ENCODE peak calls at places on chromosomes 4 and X, in eight cellular contexts. B, I, X, Z, Y, F, E and T are unnamed samples. For H3K9me3, the result is how much of the 10 kb centered on the place peaks cover.

GRCh38 chr4:163540977-163541376 is 46.5 kb downstream of the TMA16 start:
- DNase-seq in B (no peak), Z (peak), X (no peak), F (peak), E (no peak), Y (no peak), I (no peak), T (no peak)

GRCh38 chr4:56630876-56631666 is 50.0 kb downstream of the HOPX start:
- DNase-seq in F (no peak), X (no peak), E (no peak), I (no peak), Z (no peak), Y (no peak), B (no peak), T (no peak)

GRCh38 chr4:2961411-2962098 is 1.7 kb downstream of the NOP14 start:
- DNase-seq in X (no peak), Z (no peak), F (no peak), E (no peak), B (no peak), Y (no peak), I (no peak), T (no peak)

GRCh38 chrX:47482512-47483309 is at the start of gene ZNF41:
- DNase-seq in Y (peak), B (peak), F (peak), E (peak), Z (peak), I (peak), X (peak), T (peak)

GRCh38 chr4:125676156-125676555 is 361.4 kb downstream of the FAT4 start:
- DNase-seq in Z (no peak), Y (no peak), X (no peak), I (no peak), E (no peak), B (no peak), F (no peak), T (no peak)

GRCh38 chrX:154968353-154968752 is 54.2 kb downstream of the F8 start:
- DNase-seq in Z (no peak), E (no peak), Y (no peak), F (no peak), X (no peak), I (no peak), B (no peak), T (no peak)

GRCh38 chr4:85393201-85393600 is 81.7 kb upstream of the ARHGAP24 start:
- DNase-seq in X (no peak), F (no peak), Z (no peak), I (no peak), E (no peak), Y (no peak), B (no peak), T (no peak)

GRCh38 chrX:21509912-21510311 is 135.7 kb downstream of the CNKSR2 start:
- DNase-seq in Y (no peak), I (no peak), X (no peak), B (no peak), Z (no peak), F (peak), E (no peak), T (no peak)

GRCh38 chrX:132463411-132463810 is 25.4 kb downstream of the MBNL3 start:
- DNase-seq in B (no peak), I (no peak), X (no peak), E (no peak), Y (no peak), F (no peak), Z (no peak), T (no peak)

GRCh38 chrX:68757331-68757730 is 71.5 kb upstream of the EFNB1 start:
- DNase-seq in X (no peak), B (no peak), F (no peak), Z (no peak), Y (no peak), E (no peak), I (no peak), T (no peak)

GRCh38 chrX:318068-318738 is 393 bp downstream of the GTPBP6 start:
- DNase-seq in F (peak), Y (peak), X (peak), I (peak), E (peak), B (peak), Z (peak), T (peak)

GRCh38 chrX:148049441-148049840 is 68.3 kb downstream of the FMR1NB start:
- DNase-seq in Z (no peak), B (no peak), I (no peak), X (no peak), F (peak), E (no peak), Y (no peak), T (no peak)

GRCh38 chrX:43481601-43482000 is 174.5 kb upstream of the MAOA start:
- DNase-seq in Y (no peak), E (no peak), Z (no peak), F (no peak), B (no peak), X (no peak), I (no peak), T (no peak)

GRCh38 chrX:20382518-20383291 is 116.0 kb upstream of the RPS6KA3 start:
- DNase-seq in E (no peak), X (no peak), Y (no peak), B (no peak), F (peak), I (no peak), Z (no peak), T (no peak)

GRCh38 chrX:109472939-109473713 is 8.8 kb downstream of the GUCY2F start:
- DNase-seq in X (peak), B (no peak), Y (no peak), E (no peak), F (peak), I (no peak), Z (peak), T (no peak)

GRCh38 chr4:21454196-21454595 is 494.4 kb downstream of the KCNIP4 start:
- DNase-seq in B (no peak), X (no peak), E (no peak), F (no peak), I (no peak), Y (no peak), Z (no peak), T (no peak)

GRCh38 chrX:49178537-49178936 is 6.8 kb downstream of the PLP2 start:
- DNase-seq in Y (no peak), F (no peak), Z (no peak), I (no peak), B (no peak), E (no peak), X (no peak), T (no peak)

GRCh38 chr4:12615822-12616221 is 868.3 kb downstream of the RAB28 start:
- DNase-seq in B (no peak), E (no peak), I (no peak), Z (no peak), F (no peak), X (no peak), Y (no peak), T (no peak)

GRCh38 chrX:39922926-39923325 is 174.8 kb downstream of the BCOR start:
- DNase-seq in E (no peak), Y (no peak), F (no peak), Z (no peak), I (no peak), X (no peak), B (no peak), T (no peak)

GRCh38 chr4:177484613-177485021 is 42.4 kb upstream of the AGA start:
- DNase-seq in Y (no peak), X (no peak), Z (no peak), F (peak), E (no peak), I (no peak), B (no peak), T (no peak)

GRCh38 chr4:121656269-121656641 is 40.5 kb downstream of the ANXA5 start:
- DNase-seq in E (peak), F (peak), X (peak), I (peak), Z (peak), B (peak), Y (no peak), T (no peak)

GRCh38 chrX:139739138-139739537 is 31.2 kb upstream of the MCF2 start:
- DNase-seq in Y (no peak), F (peak), X (no peak), E (no peak), Z (peak), I (no peak), B (no peak), T (no peak)

GRCh38 chr4:31146366-31146765 is 426.2 kb downstream of the PCDH7 start:
- DNase-seq in Z (no peak), B (no peak), E (no peak), Y (no peak), F (no peak), I (no peak), X (no peak), T (no peak)

GRCh38 chr4:111360906-111361305 is 738.0 kb upstream of the PITX2 start:
- DNase-seq in Z (no peak), I (no peak), B (no peak), X (no peak), Y (no peak), F (no peak), E (no peak), T (no peak)

GRCh38 chrX:154019633-154020499 is at the start of gene IRAK1:
- DNase-seq in X (peak), B (peak), E (no peak), Z (peak), Y (peak), F (peak), I (peak), T (peak)

GRCh38 chr4:118373614-118374255 is 20.9 kb upstream of the PRSS12 start:
- DNase-seq in I (no peak), E (no peak), F (no peak), Y (no peak), X (no peak), B (no peak), Z (no peak), T (no peak)

GRCh38 chr4:74628808-74629616 is 165.3 kb downstream of the BTC start:
- DNase-seq in I (no peak), E (no peak), F (no peak), Y (no peak), B (no peak), X (no peak), Z (no peak), T (no peak)

GRCh38 chrX:105882581-105883275 is 60.4 kb downstream of the NRK start:
- DNase-seq in F (no peak), B (no peak), Z (no peak), I (no peak), E (no peak), X (no peak), Y (no peak), T (no peak)

GRCh38 chrX:45794995-45795337 is 594.3 kb upstream of the DIPK2B start:
- DNase-seq in B (no peak), F (no peak), E (no peak), I (no peak), Z (no peak), X (no peak), Y (no peak), T (no peak)

GRCh38 chrX:125210146-125210545 is 109.5 kb upstream of the TEX13C start:
- DNase-seq in B (no peak), X (no peak), E (no peak), I (no peak), F (no peak), Y (no peak), Z (no peak), T (no peak)

GRCh38 chrX:21745756-21746155 is 12.2 kb downstream of the SMPX start:
- DNase-seq in F (peak), Y (peak), E (no peak), X (peak), I (peak), B (peak), Z (no peak), T (no peak)

GRCh38 chrX:24151513-24151912 is 2.0 kb downstream of the ZFX start:
- DNase-seq in E (no peak), B (no peak), Y (no peak), Z (no peak), X (no peak), I (no peak), F (no peak), T (no peak)

GRCh38 chrX:131366387-131366786 is 77.3 kb upstream of the IGSF1 start:
- DNase-seq in I (no peak), Y (no peak), B (no peak), E (no peak), X (no peak), F (no peak), Z (no peak), T (no peak)

GRCh38 chrX:69287025-69287540 is 121.8 kb upstream of the PJA1 start:
- DNase-seq in Y (no peak), X (no peak), F (no peak), I (no peak), Z (no peak), E (no peak), B (no peak), T (no peak)

GRCh38 chr4:168981460-168981859 is 28.6 kb downstream of the CBR4 start:
- DNase-seq in B (no peak), E (no peak), X (no peak), Z (no peak), F (peak), I (no peak), Y (no peak), T (no peak)
- H3K9me3 ChIP-seq in B (under half), E (under half), X (under half), Z (under half), F (under half), I (under half), Y (under half), T (under half)

GRCh38 chrX:151694661-151695582 is at the start of gene PRRG3:
- DNase-seq in B (no peak), E (no peak), I (no peak), X (no peak), Z (no peak), Y (no peak), F (no peak), T (no peak)

GRCh38 chrX:151695583-151695930 is 299 bp downstream of the PRRG3 start:
- DNase-seq in Z (no peak), E (no peak), Y (no peak), I (no peak), F (no peak), B (no peak), X (no peak), T (no peak)

GRCh38 chrX:151697537-151697936 is 2.3 kb downstream of the PRRG3 start:
- DNase-seq in Y (no peak), X (no peak), I (no peak), F (no peak), B (no peak), Z (no peak), E (no peak), T (no peak)

GRCh38 chrX:151692825-151693224 is 2.4 kb upstream of the PRRG3 start:
- DNase-seq in Y (no peak), E (no peak), F (no peak), I (no peak), X (no peak), Z (no peak), B (peak), T (no peak)

GRCh38 chrX:151694121-151694520 is 1.1 kb upstream of the PRRG3 start:
- DNase-seq in F (no peak), X (no peak), I (no peak), B (no peak), Z (no peak), Y (no peak), E (no peak), T (no peak)
- H3K9me3 ChIP-seq in F (under half), X (under half), I (under half), B (under half), Z (under half), Y (under half), E (under half), T (under half)

GRCh38 chr4:142645478-142646108 is 200.5 kb downstream of the INPP4B start:
- DNase-seq in F (no peak), E (no peak), X (peak), B (no peak), Y (no peak), I (no peak), Z (no peak), T (no peak)

GRCh38 chr4:142648378-142648777 is 197.7 kb downstream of the INPP4B start:
- DNase-seq in B (no peak), Y (no peak), F (no peak), Z (no peak), X (no peak), E (no peak), I (no peak), T (no peak)
- H3K9me3 ChIP-seq in B (under half), Y (under half), F (under half), Z (under half), X (under half), E (under half), I (half or more), T (under half)

DNA sequence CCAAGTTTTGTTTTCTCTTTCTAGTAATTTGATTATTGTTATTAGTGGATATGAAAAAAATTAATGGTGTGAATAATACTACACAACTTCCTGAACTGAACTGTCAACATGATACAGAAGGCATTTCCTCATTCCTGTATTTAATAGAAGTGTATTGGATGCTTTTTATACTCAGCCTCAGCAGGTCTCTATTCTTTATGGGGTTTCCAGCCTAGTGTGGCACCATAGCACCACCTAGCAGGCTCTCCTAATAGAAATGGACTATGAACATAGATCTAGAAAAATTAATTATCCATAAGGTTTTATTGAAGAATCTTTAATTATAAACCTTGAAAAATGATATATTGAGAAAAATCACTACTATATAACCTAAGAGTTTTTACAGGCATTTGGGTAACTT is 52.4 kb downstream of the GLRB start:
- DNase-seq in Y (no peak), F (peak), B (no peak), Z (no peak), X (no peak), I (no peak), E (no peak), T (no peak)
- H3K9me3 ChIP-seq in Y (under half), F (under half), B (under half), Z (under half), X (under half), I (under half), E (under half), T (under half)